ENCODE peak calls at places on chromosome 9, in six cellular contexts. C is IMR-90, H is mesenchymal stem cell, B is H1, I is trophoblast cell, A is neuronal stem cell. Q is an unnamed sample. For H3K4me1, the result is how much of the 10 kb centered on the place peaks cover.

GRCh38 chr9:5879419-5880181 is 11.1 kb upstream of the MLANA start:
- DNase-seq in H (peak), B (no peak), A (no peak), I (peak), C (peak), Q (no peak)

GRCh38 chr9:79623799-79624721 is 52.3 kb downstream of the TLE4 start:
- DNase-seq in C (no peak), A (no peak), H (peak), B (no peak), I (no peak), Q (no peak)

GRCh38 chr9:92988215-92988731 is 41.0 kb downstream of the FGD3 start:
- DNase-seq in B (no peak), H (no peak), C (no peak), I (peak), A (no peak), Q (peak)

GRCh38 chr9:76419782-76420380 is 25.7 kb upstream of the RFK start:
- DNase-seq in H (peak), A (no peak), B (no peak), I (no peak), C (no peak), Q (no peak)

GRCh38 chr9:33498387-33498786 is 24.7 kb upstream of the NOL6 start:
- DNase-seq in B (no peak), A (no peak), I (no peak), C (peak), H (peak), Q (no peak)

GRCh38 chr9:120900821-120901220 is 23.8 kb upstream of the PHF19 start:
- DNase-seq in B (no peak), H (no peak), C (no peak), I (no peak), A (no peak), Q (no peak)

GRCh38 chr9:115198018-115198417 is 80.1 kb upstream of the TNC start:
- DNase-seq in A (no peak), I (no peak), B (no peak), C (peak), H (peak), Q (no peak)

GRCh38 chr9:120331913-120332312 is 248.1 kb downstream of the CDK5RAP2 start:
- DNase-seq in C (no peak), I (no peak), H (no peak), B (no peak), A (no peak), Q (no peak)

GRCh38 chr9:4965174-4965821 is 19.8 kb upstream of the JAK2 start:
- DNase-seq in C (no peak), B (no peak), I (no peak), H (no peak), A (no peak), Q (no peak)

GRCh38 chr9:70569070-70569772 is 154.8 kb upstream of the KLF9 start:
- DNase-seq in I (no peak), H (peak), C (peak), A (no peak), B (no peak), Q (no peak)

GRCh38 chr9:121122450-121123032 is 47.8 kb downstream of the CNTRL start:
- DNase-seq in I (no peak), A (no peak), C (no peak), H (peak), B (no peak), Q (no peak)

GRCh38 chr9:5688109-5688508 is 59.2 kb downstream of the RIC1 start:
- DNase-seq in H (no peak), I (no peak), B (no peak), A (no peak), C (peak), Q (no peak)

GRCh38 chr9:109721021-109721420 is 59.0 kb upstream of the PALM2AKAP2 start:
- DNase-seq in C (no peak), B (no peak), I (no peak), H (no peak), A (no peak), Q (no peak)

GRCh38 chr9:4769321-4770080 is 23.2 kb upstream of the RCL1 start:
- DNase-seq in H (no peak), I (no peak), B (no peak), C (peak), A (no peak), Q (no peak)

GRCh38 chr9:127087411-127087810 is 35.0 kb downstream of the ANGPTL2 start:
- DNase-seq in A (no peak), B (no peak), H (no peak), I (no peak), C (no peak), Q (no peak)

GRCh38 chr9:98374385-98375051 is 119.1 kb upstream of the TBC1D2 start:
- DNase-seq in B (no peak), C (peak), H (peak), A (no peak), I (peak), Q (no peak)

GRCh38 chr9:116149844-116150243 is 3.7 kb upstream of the PAPPA start:
- DNase-seq in C (no peak), A (peak), I (peak), B (no peak), H (peak), Q (peak)

GRCh38 chr9:136058801-136059302 is 36.2 kb downstream of the NACC2 start:
- DNase-seq in B (no peak), H (no peak), I (no peak), A (no peak), C (no peak), Q (no peak)

GRCh38 chr9:76818271-76818670 is 54.0 kb downstream of the PCA3 start:
- DNase-seq in C (peak), H (peak), I (peak), A (no peak), B (peak), Q (peak)

GRCh38 chr9:17926246-17926645 is 347.4 kb downstream of the SH3GL2 start:
- DNase-seq in B (no peak), I (peak), H (no peak), A (no peak), C (no peak), Q (no peak)

GRCh38 chr9:91421022-91421765 is 2.4 kb downstream of the NFIL3 start:
- DNase-seq in C (peak), A (peak), B (no peak), H (peak), I (no peak), Q (peak)

GRCh38 chr9:91623004-91623403 is 199.4 kb upstream of the NFIL3 start:
- DNase-seq in A (no peak), C (no peak), H (no peak), I (no peak), B (no peak), Q (no peak)

GRCh38 chr9:78115073-78115472 is 83.5 kb upstream of the GNAQ start:
- DNase-seq in C (no peak), A (no peak), I (no peak), B (no peak), H (peak), Q (no peak)

GRCh38 chr9:1100945-1101344 is 50.8 kb downstream of the DMRT2 start:
- DNase-seq in C (peak), A (peak), B (peak), H (no peak), I (peak), Q (peak)

GRCh38 chr9:7058539-7058938 is 300.8 kb downstream of the KDM4C start:
- DNase-seq in H (peak), A (no peak), I (no peak), B (no peak), C (peak), Q (no peak)

GRCh38 chr9:99556998-99557397 is 264.7 kb upstream of the NR4A3 start:
- DNase-seq in H (no peak), B (no peak), A (no peak), C (no peak), I (no peak), Q (no peak)

GRCh38 chr9:122106576-122106975 is 13.5 kb upstream of the TTLL11 start:
- DNase-seq in A (no peak), C (no peak), I (no peak), H (no peak), B (no peak), Q (no peak)

GRCh38 chr9:31715250-31715649 is 669.2 kb upstream of the ACO1 start:
- DNase-seq in C (no peak), A (no peak), B (no peak), I (no peak), H (no peak), Q (no peak)

GRCh38 chr9:124021385-124021769 is 9.8 kb downstream of the LHX2 start:
- DNase-seq in A (no peak), I (no peak), H (no peak), C (no peak), B (no peak), Q (no peak)
- H4K91ac ChIP-seq in A (no peak), I (no peak), H (no peak), C (no peak), B (no peak), Q (no peak)

DNA sequence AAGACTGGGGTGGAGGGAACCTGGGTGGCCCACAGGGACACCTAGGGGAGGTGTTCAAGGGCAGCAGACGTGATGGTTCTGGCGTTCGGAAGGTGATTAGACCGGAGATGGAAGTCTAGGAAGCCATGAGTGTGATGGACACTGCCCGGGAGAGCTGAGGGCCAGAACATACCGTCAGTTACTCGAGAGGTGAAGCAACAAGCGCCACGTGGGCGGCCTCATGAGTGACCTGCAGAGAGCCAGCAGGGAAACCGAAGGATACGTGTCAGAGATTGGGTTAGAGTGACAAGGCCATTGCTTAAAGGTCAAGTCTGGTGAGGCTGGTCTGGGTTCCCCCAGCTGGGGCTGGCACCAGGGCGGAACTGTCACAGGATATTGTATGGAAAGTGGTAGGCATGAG is 60.1 kb downstream of the C9orf50 start:
- DNase-seq in A (no peak), H (no peak), C (no peak), I (peak), B (no peak), Q (no peak)
- H2AK5ac ChIP-seq in A (peak), H (peak), C (peak), I (peak), B (peak), Q (no peak)

GRCh38 chr9:38023661-38024035 is 45.4 kb downstream of the SHB start:
- DNase-seq in B (no peak), A (no peak), C (no peak), H (no peak), I (no peak), Q (no peak)
- H3K4me1 ChIP-seq in B (half or more), A (half or more), C (half or more), H (half or more), I (half or more), Q (under half)

GRCh38 chr9:124000161-124000783 is 11.3 kb upstream of the LHX2 start:
- DNase-seq in C (no peak), B (no peak), I (no peak), H (no peak), A (no peak), Q (no peak)

GRCh38 chr9:123997665-123998277 is 13.8 kb upstream of the LHX2 start:
- DNase-seq in B (no peak), C (peak), H (no peak), A (no peak), I (peak), Q (peak)

GRCh38 chr9:123998278-123998925 is 13.2 kb upstream of the LHX2 start:
- DNase-seq in H (no peak), A (no peak), I (no peak), C (no peak), B (no peak), Q (no peak)

GRCh38 chr9:123999668-124000067 is 11.9 kb upstream of the LHX2 start:
- DNase-seq in I (no peak), C (no peak), B (no peak), H (no peak), A (no peak), Q (no peak)

GRCh38 chr9:123998970-123999621 is 12.5 kb upstream of the LHX2 start:
- DNase-seq in H (no peak), C (no peak), I (no peak), A (peak), B (no peak), Q (peak)
- H4K91ac ChIP-seq in H (no peak), C (no peak), I (no peak), A (no peak), B (no peak), Q (no peak)

GRCh38 chr9:69202556-69202955 is 28.5 kb downstream of the TJP2 start:
- DNase-seq in I (no peak), H (no peak), C (no peak), A (no peak), B (no peak), Q (no peak)

GRCh38 chr9:69207503-69207902 is 33.4 kb downstream of the TJP2 start:
- DNase-seq in A (no peak), I (peak), B (no peak), H (no peak), C (no peak), Q (peak)

GRCh38 chr9:69206047-69206446 is 32.0 kb downstream of the TJP2 start:
- DNase-seq in I (no peak), A (no peak), C (no peak), H (no peak), B (no peak), Q (no peak)

GRCh38 chr9:69204869-69205268 is 30.8 kb downstream of the TJP2 start:
- DNase-seq in C (peak), I (no peak), H (peak), A (no peak), B (no peak), Q (no peak)

GRCh38 chr9:69204378-69204777 is 30.3 kb downstream of the TJP2 start:
- DNase-seq in C (no peak), H (no peak), I (no peak), B (no peak), A (no peak), Q (no peak)
- H2AK5ac ChIP-seq in C (no peak), H (no peak), I (no peak), B (no peak), A (no peak), Q (no peak)

GRCh38 chr9:135047521-135047920 is 39.9 kb upstream of the OLFM1 start:
- DNase-seq in C (no peak), H (no peak), A (no peak), B (no peak), I (no peak), Q (no peak)
- H3K4me1 ChIP-seq in C (under half), H (under half), A (under half), B (under half), I (under half), Q (under half)

GRCh38 chr9:112120046-112120373 is 55.1 kb downstream of the SUSD1 start:
- DNase-seq in H (no peak), A (no peak), B (no peak), C (no peak), I (no peak), Q (no peak)
- H4K91ac ChIP-seq in H (no peak), A (no peak), B (no peak), C (no peak), I (peak), Q (no peak)

DNA sequence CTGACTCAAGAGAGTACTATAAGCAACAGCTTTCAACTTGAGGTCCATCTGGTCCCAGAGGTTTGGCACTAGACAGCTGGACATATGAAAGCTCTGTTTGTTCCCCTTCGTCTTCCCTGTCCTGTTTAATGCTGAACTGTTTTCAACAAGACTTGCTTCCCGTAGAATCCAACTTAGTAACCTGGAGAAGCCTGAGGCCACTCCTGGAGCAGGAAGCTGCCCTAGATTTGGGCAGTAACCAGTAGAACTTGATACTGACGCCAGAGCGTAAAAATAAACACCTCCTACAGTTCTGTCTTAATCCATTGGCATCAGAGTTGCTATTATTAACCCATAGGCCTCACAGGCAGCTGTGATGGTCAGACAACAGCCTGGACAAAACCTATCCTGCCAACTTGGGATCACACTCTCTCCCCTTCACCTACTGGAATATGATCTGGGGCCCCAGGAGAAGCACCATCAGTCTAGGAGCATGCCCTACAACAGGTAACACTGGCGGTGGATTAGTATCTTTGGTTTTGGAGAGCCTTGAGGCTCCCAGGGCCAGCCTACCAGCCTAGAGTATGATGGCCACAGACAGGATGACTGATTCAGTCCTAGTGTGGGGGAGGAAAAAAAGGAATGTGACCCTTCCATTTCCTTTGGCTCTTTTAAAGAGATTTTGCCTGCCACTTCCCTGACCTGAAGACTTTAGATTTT is 29.2 kb downstream of the RUSC2 start:
- DNase-seq in I (peak), C (peak), H (peak), A (no peak), B (no peak), Q (no peak)
- H2AK5ac ChIP-seq in I (peak), C (peak), H (peak), A (no peak), B (no peak), Q (no peak)

DNA sequence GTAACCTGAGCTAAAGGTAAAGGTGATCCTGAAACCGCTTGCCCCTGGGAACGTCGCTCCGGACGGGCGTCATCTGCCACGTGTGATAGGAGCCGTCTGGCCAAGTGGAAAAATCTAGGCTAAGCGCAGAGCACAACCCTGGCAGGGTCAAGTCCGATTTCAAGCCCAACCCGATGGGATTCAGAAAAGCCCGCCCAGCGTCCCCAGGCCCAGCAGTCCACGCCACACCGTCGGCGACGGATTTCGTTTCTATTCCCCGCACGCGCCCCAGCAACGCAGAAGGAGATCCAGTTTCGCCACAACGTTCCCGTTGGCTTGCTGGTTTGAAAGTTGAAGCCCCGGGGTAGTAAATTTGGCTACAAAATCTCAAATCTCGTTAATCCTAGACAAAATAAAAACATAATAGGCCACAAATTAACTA is 32.4 kb upstream of the NFIB start:
- DNase-seq in B (no peak), H (peak), A (no peak), I (no peak), C (no peak), Q (peak)
- H3K4me1 ChIP-seq in B (under half), H (under half), A (under half), I (under half), C (under half), Q (under half)

Q was measured in H9.